ENCODE peak calls at places on chromosome 20, in eight cellular contexts. A is psoas muscle, L is BE2C, D is kidney, N is kidney epithelial cell, B is IMR-90, J is choroid plexus epithelial cell, P is spleen. C is an unnamed sample.

GRCh38 chr20:62605996-62606395 is 36.3 kb upstream of the SLCO4A1 start:
- DNase-seq in B (no peak), P (no peak), L (no peak), A (no peak), N (no peak), J (no peak), D (no peak), C (no peak)

GRCh38 chr20:3980260-3981131 is 34.9 kb downstream of the RNF24 start:
- DNase-seq in B (peak), J (peak), N (no peak), D (no peak), A (peak), P (no peak), L (peak), C (no peak)

GRCh38 chr20:36261389-36262105 is 25.3 kb downstream of the AAR2 start:
- DNase-seq in J (no peak), N (no peak), D (no peak), L (no peak), B (no peak), P (no peak), A (no peak), C (no peak)

GRCh38 chr20:9051508-9051907 is 17.4 kb upstream of the PLCB4 start:
- DNase-seq in L (peak), J (peak), A (no peak), B (peak), D (no peak), P (no peak), N (peak), C (no peak)

GRCh38 chr20:34525709-34526416 is 9.6 kb downstream of the DYNLRB1 start:
- DNase-seq in D (peak), A (peak), J (peak), N (peak), L (peak), B (peak), P (no peak), C (peak)

GRCh38 chr20:13302647-13303425 is 81.8 kb downstream of the ISM1 start:
- DNase-seq in J (peak), A (no peak), B (no peak), N (no peak), D (no peak), P (no peak), L (peak), C (peak)

GRCh38 chr20:7744411-7744810 is 195.8 kb downstream of the HAO1 start:
- DNase-seq in A (no peak), N (peak), D (no peak), B (peak), J (peak), P (no peak), L (no peak), C (no peak)

GRCh38 chr20:33666293-33667244 is at the start of gene ACTL10:
- DNase-seq in B (peak), N (peak), A (peak), P (peak), L (peak), J (peak), D (peak), C (peak)

GRCh38 chr20:2820896-2821869 is 5.0 kb downstream of the TMEM239 start:
- DNase-seq in D (peak), P (no peak), N (no peak), A (no peak), L (no peak), B (no peak), J (no peak), C (peak)

GRCh38 chr20:10769700-10770099 is 95.9 kb upstream of the JAG1 start:
- DNase-seq in A (no peak), J (peak), L (no peak), N (no peak), B (peak), D (no peak), P (no peak), C (no peak)

GRCh38 chr20:47009784-47010183 is 115.1 kb downstream of the EYA2 start:
- DNase-seq in P (no peak), D (no peak), J (no peak), N (no peak), L (no peak), B (no peak), A (no peak), C (no peak)

GRCh38 chr20:32893878-32894483 is 35.3 kb downstream of the EFCAB8 start:
- DNase-seq in L (peak), J (peak), A (no peak), P (no peak), D (peak), N (no peak), B (peak), C (peak)

GRCh38 chr20:62518911-62519310 is 43.1 kb upstream of the GATA5 start:
- DNase-seq in J (no peak), D (no peak), P (no peak), L (no peak), N (no peak), B (no peak), A (no peak), C (no peak)

GRCh38 chr20:22775671-22776139 is 191.3 kb upstream of the FOXA2 start:
- DNase-seq in B (peak), D (no peak), A (no peak), J (peak), N (peak), L (no peak), P (no peak), C (no peak)

GRCh38 chr20:34713194-34713943 is 9.2 kb downstream of the TP53INP2 start:
- DNase-seq in D (no peak), A (no peak), P (no peak), L (peak), B (peak), J (peak), N (peak), C (peak)

GRCh38 chr20:37564388-37565133 is 36.9 kb upstream of the BLCAP start:
- DNase-seq in A (peak), N (no peak), D (no peak), P (peak), J (peak), B (no peak), L (peak), C (peak)

GRCh38 chr20:62321521-62321948 is 18.7 kb downstream of the ADRM1 start:
- DNase-seq in D (no peak), A (peak), B (no peak), L (peak), P (no peak), N (no peak), J (peak), C (no peak)

GRCh38 chr20:52809003-52809402 is 163.2 kb upstream of the TSHZ2 start:
- DNase-seq in N (no peak), L (no peak), A (no peak), D (no peak), P (no peak), J (no peak), B (no peak), C (no peak)

GRCh38 chr20:51326241-51326819 is 216.2 kb downstream of the NFATC2 start:
- DNase-seq in B (peak), D (no peak), L (peak), A (no peak), P (no peak), N (no peak), J (peak), C (peak)

GRCh38 chr20:31712564-31713311 is 9.9 kb downstream of the BCL2L1 start:
- DNase-seq in B (peak), J (peak), N (peak), D (peak), L (no peak), P (peak), A (peak), C (peak)
- H3K4me3 ChIP-seq in B (peak), J (peak), N (no peak), D (peak), L (no peak), P (no peak), A (peak), C (no peak)

DNA sequence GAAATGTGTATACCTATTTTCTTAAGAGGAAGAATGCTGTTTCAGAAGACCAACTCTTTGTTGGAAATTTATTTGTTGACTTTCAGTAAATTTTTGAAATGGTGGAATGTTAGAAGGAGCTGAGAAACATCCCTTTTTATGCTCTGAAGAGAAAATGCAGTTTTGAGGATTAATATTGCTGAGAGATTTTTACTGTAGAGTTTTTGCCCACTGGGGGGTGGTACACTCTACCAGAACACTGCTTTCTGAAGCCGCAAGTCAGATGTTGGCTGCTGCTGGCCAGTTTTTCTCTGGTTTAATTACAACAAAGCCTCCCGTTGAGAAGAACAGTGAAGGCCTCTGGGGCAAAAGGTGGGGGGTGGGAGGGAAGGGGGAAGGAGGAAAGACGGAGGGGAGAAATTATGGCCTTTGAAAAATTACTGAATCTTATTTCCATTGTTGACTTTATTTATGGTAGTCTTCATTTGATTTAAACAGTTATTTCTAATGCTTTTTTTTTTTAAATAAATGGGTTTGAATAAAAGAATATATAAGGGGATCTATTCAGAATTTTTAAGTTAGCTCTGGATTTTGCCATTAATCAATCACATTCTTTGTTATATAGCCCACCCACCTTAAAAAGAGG is 3.0 kb downstream of the FLRT3 start:
- DNase-seq in P (no peak), D (no peak), B (peak), N (peak), A (no peak), L (peak), J (peak), C (peak)
- TF ChIP-seq CTCF in P (no peak), D (peak), B (peak), N (peak), A (peak), L (peak), J (peak), C (peak)

GRCh38 chr20:768426-768978 is at the start of gene SLC52A3:
- DNase-seq in A (no peak), L (no peak), B (no peak), P (no peak), D (no peak), N (peak), J (no peak), C (peak)
- H3K4me3 ChIP-seq in A (peak), L (no peak), B (no peak), P (no peak), D (peak), N (no peak), J (no peak), C (no peak)

GRCh38 chr20:57501461-57502330 is 23.2 kb downstream of the CTCFL start:
- DNase-seq in A (no peak), P (no peak), B (no peak), D (no peak), N (no peak), J (peak), L (peak), C (no peak)
- TF ChIP-seq CTCF in A (no peak), P (no peak), B (no peak), D (no peak), N (no peak), J (no peak), L (peak), C (no peak)

GRCh38 chr20:50170549-50171220 is 17.2 kb upstream of the PEDS1 start:
- DNase-seq in A (no peak), B (no peak), N (no peak), P (no peak), L (no peak), D (no peak), J (no peak), C (no peak)

GRCh38 chr20:50175938-50176933 is 14.4 kb upstream of the CEBPB start:
- DNase-seq in P (no peak), J (no peak), D (no peak), N (no peak), L (no peak), A (no peak), B (no peak), C (no peak)

GRCh38 chr20:50169329-50169823 is 15.9 kb upstream of the PEDS1 start:
- DNase-seq in B (peak), A (peak), D (peak), N (no peak), L (peak), P (peak), J (peak), C (peak)

GRCh38 chr20:50174456-50174855 is 16.2 kb upstream of the CEBPB start:
- DNase-seq in A (no peak), L (no peak), J (no peak), P (no peak), N (no peak), D (no peak), B (no peak), C (no peak)

GRCh38 chr20:50172347-50173013 is 18.1 kb upstream of the CEBPB start:
- DNase-seq in P (peak), J (peak), L (peak), D (peak), B (peak), N (no peak), A (peak), C (peak)
- H3K4me3 ChIP-seq in P (peak), J (peak), L (peak), D (peak), B (peak), N (peak), A (peak), C (peak)

GRCh38 chr20:45097485-45098095 is 3.3 kb downstream of the KCNS1 start:
- DNase-seq in D (no peak), P (peak), A (no peak), L (no peak), B (no peak), N (no peak), J (peak), C (peak)
- TF ChIP-seq CTCF in D (peak), P (no peak), A (peak), L (no peak), B (peak), N (peak), J (peak), C (peak)

DNA sequence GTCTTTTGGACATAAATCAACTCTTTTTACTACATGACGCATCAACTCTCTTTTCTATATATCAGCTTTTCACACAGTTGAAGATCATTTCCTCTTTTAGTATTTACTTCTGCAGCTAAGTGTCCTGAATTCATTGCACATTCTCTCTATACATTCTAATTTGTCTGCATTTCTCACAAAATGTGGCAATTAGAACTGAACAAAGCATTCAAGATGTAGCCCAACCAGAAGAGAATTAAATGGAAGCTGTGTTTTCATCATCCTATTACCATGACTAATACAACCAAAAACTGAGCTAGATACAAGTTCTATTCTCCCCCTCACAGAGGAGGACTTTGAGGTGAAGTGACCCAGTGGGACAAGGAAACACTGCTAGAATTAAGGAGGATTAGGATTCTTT is 86.9 kb downstream of the PLCG1 start:
- DNase-seq in D (no peak), J (no peak), A (no peak), L (no peak), P (no peak), N (no peak), B (no peak), C (no peak)
- H3K4me3 ChIP-seq in D (no peak), J (no peak), A (no peak), L (no peak), P (no peak), N (no peak), B (no peak), C (no peak)

GRCh38 chr20:31547017-31547675 is 32.9 kb downstream of the HM13 start:
- DNase-seq in D (peak), J (peak), N (no peak), L (peak), A (peak), B (peak), P (peak), C (peak)
- TF ChIP-seq CTCF in D (no peak), J (peak), N (no peak), L (peak), A (peak), B (no peak), P (no peak), C (no peak)

GRCh38 chr20:48175261-48175660 is 390.0 kb upstream of the SULF2 start:
- DNase-seq in N (no peak), L (no peak), J (no peak), B (no peak), P (no peak), A (no peak), D (no peak), C (no peak)
- H3K4me3 ChIP-seq in N (no peak), L (no peak), J (no peak), B (no peak), P (no peak), A (no peak), D (no peak), C (no peak)